ENCODE peak calls at places on chromosomes 13 and 19, in four cellular contexts. One of them, this sample, is unnamed.

GRCh38 chr13:43520331-43520730 is 266.4 kb downstream of the ENOX1 start:
- DNase-seq in foreskin fibroblast: no peak
- DNase-seq in nephron progenitor cell: no peak
- DNase-seq in fibroblast of the aortic adventitia: peak; percentile 51
- DNase-seq in this sample: no peak

GRCh38 chr19:54521022-54521859 is 18.6 kb downstream of the LAIR2 start:
- DNase-seq in foreskin fibroblast: no peak
- DNase-seq in nephron progenitor cell: no peak
- DNase-seq in fibroblast of the aortic adventitia: no peak
- DNase-seq in this sample: no peak

GRCh38 chr19:1616396-1616795 is 11.1 kb upstream of the UQCR11 start:
- DNase-seq in foreskin fibroblast: peak; percentile 67
- DNase-seq in nephron progenitor cell: no peak
- DNase-seq in fibroblast of the aortic adventitia: peak; percentile 75
- DNase-seq in this sample: no peak

GRCh38 chr13:96052655-96053002 is 572 bp downstream of the UGGT2 start:
- DNase-seq in foreskin fibroblast: peak; percentile 49
- DNase-seq in nephron progenitor cell: no peak
- DNase-seq in fibroblast of the aortic adventitia: peak; percentile 67
- DNase-seq in this sample: no peak

GRCh38 chr13:39107484-39108040 is 69.3 kb downstream of the NHLRC3 start:
- DNase-seq in foreskin fibroblast: no peak
- DNase-seq in nephron progenitor cell: no peak
- DNase-seq in fibroblast of the aortic adventitia: no peak
- DNase-seq in this sample: no peak

GRCh38 chr19:48914181-48914580 is 14.1 kb downstream of the NUCB1 start:
- DNase-seq in foreskin fibroblast: no peak
- DNase-seq in nephron progenitor cell: no peak
- DNase-seq in fibroblast of the aortic adventitia: no peak
- DNase-seq in this sample: no peak

GRCh38 chr13:25132984-25133383 is 37.0 kb downstream of the PABPC3 start:
- DNase-seq in foreskin fibroblast: no peak
- DNase-seq in nephron progenitor cell: no peak
- DNase-seq in fibroblast of the aortic adventitia: no peak
- DNase-seq in this sample: no peak

GRCh38 chr19:55958356-55958755 is 10.7 kb downstream of the NLRP8 start:
- DNase-seq in foreskin fibroblast: no peak
- DNase-seq in nephron progenitor cell: no peak
- DNase-seq in fibroblast of the aortic adventitia: no peak
- DNase-seq in this sample: no peak

GRCh38 chr19:3733549-3734309 is 25.5 kb downstream of the TJP3 start:
- DNase-seq in foreskin fibroblast: no peak
- DNase-seq in nephron progenitor cell: no peak
- DNase-seq in fibroblast of the aortic adventitia: no peak
- DNase-seq in this sample: no peak

GRCh38 chr13:109394311-109394988 is 391.9 kb downstream of the IRS2 start:
- DNase-seq in foreskin fibroblast: peak; percentile 57
- DNase-seq in nephron progenitor cell: no peak
- DNase-seq in fibroblast of the aortic adventitia: no peak
- DNase-seq in this sample: no peak

GRCh38 chr19:43902399-43902798 is 32.7 kb downstream of the ZNF45 start:
- DNase-seq in foreskin fibroblast: no peak
- DNase-seq in nephron progenitor cell: no peak
- DNase-seq in fibroblast of the aortic adventitia: no peak
- DNase-seq in this sample: no peak

GRCh38 chr13:97285221-97285955 is 63.3 kb downstream of the MBNL2 start:
- DNase-seq in foreskin fibroblast: no peak
- DNase-seq in nephron progenitor cell: no peak
- DNase-seq in fibroblast of the aortic adventitia: no peak
- DNase-seq in this sample: no peak

GRCh38 chr13:30186644-30187431 is 120.5 kb downstream of the KATNAL1 start:
- DNase-seq in foreskin fibroblast: no peak
- DNase-seq in nephron progenitor cell: no peak
- DNase-seq in fibroblast of the aortic adventitia: no peak
- DNase-seq in this sample: no peak

GRCh38 chr13:63517376-63517775 is 2101.7 kb upstream of the PCDH20 start:
- DNase-seq in foreskin fibroblast: peak; percentile 76
- DNase-seq in nephron progenitor cell: no peak
- DNase-seq in fibroblast of the aortic adventitia: no peak
- DNase-seq in this sample: no peak

GRCh38 chr13:23674795-23675640 is 104.8 kb downstream of the TNFRSF19 start:
- DNase-seq in foreskin fibroblast: peak; percentile 91
- DNase-seq in nephron progenitor cell: no peak
- DNase-seq in fibroblast of the aortic adventitia: peak; percentile 88
- DNase-seq in this sample: no peak

GRCh38 chr13:27622102-27622820 is 569 bp downstream of the POLR1D start:
- DNase-seq in foreskin fibroblast: no peak
- DNase-seq in nephron progenitor cell: no peak
- DNase-seq in fibroblast of the aortic adventitia: peak; percentile 27
- DNase-seq in this sample: no peak

GRCh38 chr13:100510208-100510997 is 78.2 kb downstream of the GGACT start:
- DNase-seq in foreskin fibroblast: no peak
- DNase-seq in nephron progenitor cell: no peak
- DNase-seq in fibroblast of the aortic adventitia: no peak
- DNase-seq in this sample: no peak

GRCh38 chr13:48295271-48295670 is 8.3 kb upstream of the RB1 start:
- DNase-seq in foreskin fibroblast: no peak
- DNase-seq in nephron progenitor cell: no peak
- DNase-seq in fibroblast of the aortic adventitia: no peak
- DNase-seq in this sample: no peak

GRCh38 chr19:45632468-45633196 is 6.6 kb downstream of the EML2 start:
- DNase-seq in foreskin fibroblast: peak; percentile 90
- DNase-seq in nephron progenitor cell: peak; percentile 92
- DNase-seq in fibroblast of the aortic adventitia: peak; percentile 94
- DNase-seq in this sample: peak; percentile 74

GRCh38 chr19:13883665-13884064 is 6.7 kb downstream of the NANOS3 start:
- DNase-seq in foreskin fibroblast: no peak
- DNase-seq in nephron progenitor cell: no peak
- DNase-seq in fibroblast of the aortic adventitia: no peak
- DNase-seq in this sample: no peak
- TF ChIP-seq CTCF in foreskin fibroblast: no peak
- TF ChIP-seq CTCF in nephron progenitor cell: no peak
- TF ChIP-seq CTCF in fibroblast of the aortic adventitia: peak; percentile 17
- TF ChIP-seq CTCF in this sample: peak; percentile 20

GRCh38 chr13:52738719-52739467 is 727 bp downstream of the CNMD start:
- DNase-seq in foreskin fibroblast: no peak
- DNase-seq in nephron progenitor cell: peak; percentile 78
- DNase-seq in fibroblast of the aortic adventitia: no peak
- DNase-seq in this sample: peak; percentile 57
- TF ChIP-seq CTCF in foreskin fibroblast: no peak
- TF ChIP-seq CTCF in nephron progenitor cell: peak; percentile 72
- TF ChIP-seq CTCF in fibroblast of the aortic adventitia: no peak
- TF ChIP-seq CTCF in this sample: peak; percentile 73

GRCh38 chr13:92143766-92144165 is 745.3 kb downstream of the GPC5 start:
- DNase-seq in foreskin fibroblast: no peak
- DNase-seq in nephron progenitor cell: no peak
- DNase-seq in fibroblast of the aortic adventitia: no peak
- DNase-seq in this sample: no peak
- TF ChIP-seq CTCF in foreskin fibroblast: no peak
- TF ChIP-seq CTCF in nephron progenitor cell: no peak
- TF ChIP-seq CTCF in fibroblast of the aortic adventitia: no peak
- TF ChIP-seq CTCF in this sample: peak; percentile 18

GRCh38 chr19:40588110-40588854 is 11.6 kb downstream of the SHKBP1 start:
- DNase-seq in foreskin fibroblast: no peak
- DNase-seq in nephron progenitor cell: no peak
- DNase-seq in fibroblast of the aortic adventitia: no peak
- DNase-seq in this sample: no peak
- TF ChIP-seq CTCF in foreskin fibroblast: no peak
- TF ChIP-seq CTCF in nephron progenitor cell: no peak
- TF ChIP-seq CTCF in fibroblast of the aortic adventitia: no peak
- TF ChIP-seq CTCF in this sample: no peak

DNA sequence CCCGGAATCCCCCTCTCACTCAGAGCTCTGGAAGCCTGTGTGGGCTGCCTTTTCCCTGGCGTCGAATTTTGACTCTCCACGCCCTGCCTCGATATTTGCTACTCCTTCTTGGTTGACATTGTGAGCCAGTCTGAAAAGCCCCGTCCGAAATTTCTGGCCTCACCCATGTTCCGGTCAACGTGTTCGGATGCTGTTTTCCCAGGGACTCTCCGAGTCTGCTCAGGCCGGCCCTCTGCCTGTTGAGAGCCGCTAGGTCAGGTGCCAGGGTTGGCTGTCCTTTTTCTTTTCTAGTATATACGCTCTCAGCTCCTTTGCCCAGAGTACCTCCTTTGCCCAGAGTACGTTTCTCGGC is 6.8 kb upstream of the DGKH start:
- DNase-seq in foreskin fibroblast: peak; percentile 68
- DNase-seq in nephron progenitor cell: peak; percentile 50
- DNase-seq in fibroblast of the aortic adventitia: peak; percentile 72
- DNase-seq in this sample: peak; percentile 43
- TF ChIP-seq CTCF in foreskin fibroblast: peak; percentile 66
- TF ChIP-seq CTCF in nephron progenitor cell: peak; percentile 16
- TF ChIP-seq CTCF in fibroblast of the aortic adventitia: peak; percentile 83
- TF ChIP-seq CTCF in this sample: peak; percentile 56

DNA sequence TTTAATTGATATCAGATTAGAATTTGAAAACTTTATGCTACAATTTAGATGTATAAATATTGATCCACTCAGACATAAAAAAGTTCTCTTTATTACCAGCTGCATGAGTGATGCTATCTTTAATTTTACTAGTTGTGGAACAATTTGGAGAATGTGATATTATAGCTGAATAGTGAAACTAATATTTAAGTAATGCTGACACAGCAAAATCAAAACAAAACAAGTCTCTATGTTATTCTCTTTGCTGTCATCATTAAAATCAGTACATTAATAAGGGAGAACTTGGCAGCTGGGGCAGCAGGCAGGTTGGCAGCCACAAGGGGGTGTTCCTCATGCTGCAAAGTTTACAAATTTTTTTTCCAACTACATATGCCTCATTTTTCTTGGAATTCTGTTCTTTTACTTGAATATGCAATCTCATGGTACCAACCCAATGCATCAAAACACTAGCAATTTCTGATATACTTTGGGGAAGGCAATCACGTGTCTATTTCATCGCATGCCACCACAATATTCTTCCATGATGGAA is 585.3 kb downstream of the FGF9 start:
- DNase-seq in foreskin fibroblast: no peak
- DNase-seq in nephron progenitor cell: no peak
- DNase-seq in fibroblast of the aortic adventitia: no peak
- DNase-seq in this sample: no peak
- TF ChIP-seq CTCF in foreskin fibroblast: no peak
- TF ChIP-seq CTCF in nephron progenitor cell: peak; percentile 24
- TF ChIP-seq CTCF in fibroblast of the aortic adventitia: no peak
- TF ChIP-seq CTCF in this sample: peak; percentile 54

This sample was measured in neural crest cell.